ENCODE peak calls at places on chromosomes 2 and 18, in eight cellular contexts. X is mesenteric fat pad; Y is kidney glomerular epithelial cell; A is effector memory CD8-positive, alpha-beta T cell; R is glutamatergic neuron; F is A549; Q is central memory CD4-positive, alpha-beta T cell; J is iris pigment epithelial cell. B is an unnamed sample.

GRCh38 chr2:239154971-239155805 is 245.6 kb downstream of the HDAC4 start:
- DNase-seq in J (no peak), F (no peak), Q (no peak), A (no peak), R (peak), Y (no peak), X (peak), B (no peak)

GRCh38 chr2:2083113-2083757 is 247.8 kb downstream of the MYT1L start:
- DNase-seq in Q (no peak), X (no peak), J (no peak), R (no peak), A (no peak), Y (no peak), F (no peak), B (peak)

GRCh38 chr18:4878480-4878879 is 318.6 kb downstream of the AKAIN1 start:
- DNase-seq in R (no peak), J (no peak), X (no peak), F (no peak), Y (no peak), Q (no peak), A (no peak), B (no peak)

GRCh38 chr2:232260075-232260474 is 118.5 kb upstream of the ALPP start:
- DNase-seq in F (no peak), Q (no peak), X (no peak), A (no peak), Y (peak), J (peak), R (no peak), B (peak)

GRCh38 chr2:48558436-48558835 is 28.5 kb downstream of the STON1 start:
- DNase-seq in A (no peak), J (no peak), Q (no peak), R (no peak), Y (no peak), X (no peak), F (no peak), B (no peak)

GRCh38 chr18:47265197-47265596 is 13.7 kb upstream of the SKOR2 start:
- DNase-seq in J (peak), X (no peak), A (no peak), F (no peak), R (no peak), Q (no peak), Y (no peak), B (no peak)

GRCh38 chr2:207143474-207144190 is 22.1 kb downstream of the KLF7 start:
- DNase-seq in F (no peak), J (peak), A (no peak), Q (peak), X (peak), R (peak), Y (peak), B (peak)

GRCh38 chr2:96702098-96702785 is 37.6 kb downstream of the LMAN2L start:
- DNase-seq in Y (no peak), A (no peak), Q (no peak), X (peak), J (no peak), F (no peak), R (no peak), B (no peak)

GRCh38 chr2:175559613-175560012 is 378.1 kb upstream of the ATP5MC3 start:
- DNase-seq in X (no peak), A (no peak), J (no peak), Y (no peak), Q (no peak), R (no peak), F (no peak), B (no peak)

GRCh38 chr2:3532941-3533340 is 13.6 kb upstream of the ADI1 start:
- DNase-seq in F (no peak), Q (no peak), R (no peak), Y (no peak), J (no peak), X (no peak), A (no peak), B (no peak)

GRCh38 chr18:46062781-46063180 is 9.3 kb downstream of the PSTPIP2 start:
- DNase-seq in R (no peak), Y (no peak), F (no peak), J (no peak), Q (no peak), A (no peak), X (no peak), B (no peak)

GRCh38 chr18:1779587-1779986 is 791.7 kb downstream of the METTL4 start:
- DNase-seq in R (no peak), F (no peak), Y (no peak), A (no peak), Q (no peak), J (no peak), X (no peak), B (no peak)

GRCh38 chr2:3127279-3127690 is 250.3 kb downstream of the EIPR1 start:
- DNase-seq in A (no peak), R (peak), X (peak), Q (peak), J (no peak), F (no peak), Y (no peak), B (no peak)

GRCh38 chr2:60306231-60306861 is 247.1 kb downstream of the BCL11A start:
- DNase-seq in A (no peak), Y (no peak), X (no peak), F (no peak), J (no peak), R (no peak), Q (no peak), B (peak)

GRCh38 chr2:134466141-134466540 is 212.3 kb downstream of the MGAT5 start:
- DNase-seq in J (no peak), Y (peak), Q (no peak), A (peak), F (no peak), X (peak), R (peak), B (peak)

GRCh38 chr2:854460-854859 is 96.2 kb upstream of the SNTG2 start:
- DNase-seq in Y (no peak), F (peak), Q (peak), A (no peak), J (peak), X (peak), R (peak), B (peak)

GRCh38 chr2:228474466-228474865 is 293.0 kb upstream of the SPHKAP start:
- DNase-seq in J (peak), R (no peak), F (no peak), Y (peak), A (no peak), Q (no peak), X (no peak), B (no peak)

GRCh38 chr2:239157766-239158165 is 243.1 kb downstream of the HDAC4 start:
- DNase-seq in R (peak), J (peak), X (peak), Y (peak), A (no peak), Q (no peak), F (peak), B (peak)

GRCh38 chr2:42754021-42754775 is 9.7 kb downstream of the OXER1 start:
- DNase-seq in F (no peak), Y (no peak), A (no peak), Q (no peak), R (peak), J (peak), X (no peak), B (no peak)

GRCh38 chr2:95039978-95040377 is 14.5 kb downstream of the MAL start:
- DNase-seq in F (no peak), Y (no peak), R (no peak), J (no peak), X (no peak), Q (no peak), A (no peak), B (no peak)

GRCh38 chr18:36281941-36282340 is 15.6 kb upstream of the FHOD3 start:
- DNase-seq in Y (no peak), A (no peak), R (no peak), Q (no peak), J (no peak), X (no peak), F (no peak), B (no peak)

GRCh38 chr2:54724560-54725342 is 1.3 kb downstream of the EML6 start:
- DNase-seq in J (no peak), R (peak), A (no peak), Y (no peak), F (peak), Q (peak), X (no peak), B (peak)

GRCh38 chr18:6566338-6566911 is 151.7 kb upstream of the L3MBTL4 start:
- DNase-seq in F (no peak), Q (no peak), X (no peak), R (no peak), A (no peak), J (no peak), Y (no peak), B (no peak)

GRCh38 chr2:236848467-236848866 is 237.2 kb upstream of the COPS8 start:
- DNase-seq in R (no peak), A (no peak), Y (no peak), Q (no peak), X (no peak), J (no peak), F (no peak), B (no peak)

GRCh38 chr18:3448845-3449701 is 899 bp upstream of the TGIF1 start:
- DNase-seq in X (peak), F (no peak), R (peak), J (peak), Y (peak), Q (peak), A (peak), B (peak)

GRCh38 chr18:79241755-79242154 is 154.0 kb upstream of the NFATC1 start:
- DNase-seq in X (no peak), J (no peak), A (no peak), R (peak), Y (no peak), F (no peak), Q (no peak), B (no peak)

GRCh38 chr2:124563415-124563814 is 538.3 kb downstream of the CNTNAP5 start:
- DNase-seq in X (no peak), J (no peak), Y (peak), Q (no peak), F (no peak), R (no peak), A (no peak), B (no peak)

GRCh38 chr2:18898271-18898670 is 308.9 kb upstream of the NT5C1B start:
- DNase-seq in J (no peak), R (no peak), F (no peak), A (no peak), Y (no peak), X (no peak), Q (no peak), B (no peak)